ENCODE peak calls at places on chromosome 7, in four cellular contexts. I, U, R and O are unnamed samples.

GRCh38 chr7:73869011-73869785 is 8.2 kb downstream of the TMEM270 start:
- DNase-seq in I (no peak), U (no peak), R (no peak), O (no peak)

GRCh38 chr7:48052748-48053147 is 17.4 kb downstream of the C7orf57 start:
- DNase-seq in I (peak), U (no peak), R (no peak), O (no peak)

GRCh38 chr7:4189151-4189570 is 492.9 kb upstream of the FOXK1 start:
- DNase-seq in I (no peak), U (no peak), R (no peak), O (no peak)

GRCh38 chr7:63899691-63900393 is 98.8 kb upstream of the ZNF722 start:
- DNase-seq in I (peak), U (peak), R (no peak), O (peak)

GRCh38 chr7:128094686-128095085 is 63.4 kb upstream of the LRRC4 start:
- DNase-seq in I (no peak), U (no peak), R (no peak), O (no peak)

GRCh38 chr7:64863021-64863420 is 40.1 kb upstream of the ZNF273 start:
- DNase-seq in I (no peak), U (no peak), R (no peak), O (no peak)

GRCh38 chr7:53035499-53036412 is at the start of gene POM121L12:
- DNase-seq in I (no peak), U (no peak), R (no peak), O (no peak)

GRCh38 chr7:47538846-47539311 is 43.0 kb downstream of the TNS3 start:
- DNase-seq in I (no peak), U (no peak), R (no peak), O (no peak)

GRCh38 chr7:1584700-1585099 is 14.9 kb upstream of the PSMG3 start:
- DNase-seq in I (no peak), U (no peak), R (no peak), O (no peak)

GRCh38 chr7:57370066-57370738 is 79.8 kb upstream of the ZNF716 start:
- DNase-seq in I (no peak), U (no peak), R (no peak), O (no peak)

GRCh38 chr7:4745971-4746919 is 29.2 kb upstream of the AP5Z1 start:
- DNase-seq in I (peak), U (no peak), R (peak), O (no peak)

GRCh38 chr7:70620333-70621055 is 511.4 kb upstream of the GALNT17 start:
- DNase-seq in I (no peak), U (no peak), R (no peak), O (no peak)

GRCh38 chr7:24956021-24956420 is 24.0 kb downstream of the OSBPL3 start:
- DNase-seq in I (no peak), U (no peak), R (no peak), O (no peak)

GRCh38 chr7:128153436-128153835 is 87.6 kb upstream of the LEP start:
- DNase-seq in I (no peak), U (no peak), R (no peak), O (no peak)

GRCh38 chr7:73717991-73718405 is 1.5 kb downstream of the STX1A start:
- DNase-seq in I (peak), U (peak), R (no peak), O (no peak)

GRCh38 chr7:122887198-122887597 is 938 bp upstream of the CADPS2 start:
- DNase-seq in I (no peak), U (no peak), R (no peak), O (peak)